ENCODE peak calls at places on chromosome 10, in ten cellular contexts. N, H, Q, V, S, U, Z, B, D and J are unnamed samples.

GRCh38 chr10:107728807-107729206 is 564.3 kb upstream of the SORCS1 start:
- DNase-seq in N (no peak), H (no peak), Q (no peak), V (no peak), S (no peak), U (no peak), Z (no peak), B (no peak), D (no peak), J (no peak)

GRCh38 chr10:110209399-110209925 is 2.1 kb downstream of the MXI1 start:
- DNase-seq in N (peak; percentile 65), H (peak; percentile 43), Q (no peak), V (peak; percentile 61), S (peak; percentile 48), U (peak; percentile 66), Z (peak; percentile 59), B (peak; percentile 71), D (peak; percentile 69), J (peak; percentile 78)

GRCh38 chr10:103575416-103576075 is 82.0 kb downstream of the NEURL1 start:
- DNase-seq in N (no peak), H (no peak), Q (no peak), V (no peak), S (no peak), U (no peak), Z (no peak), B (no peak), D (no peak), J (no peak)

GRCh38 chr10:44805461-44806210 is 105.5 kb upstream of the TMEM72 start:
- DNase-seq in N (no peak), H (no peak), Q (peak; percentile 40), V (no peak), S (no peak), U (no peak), Z (no peak), B (no peak), D (peak; percentile 41), J (peak; percentile 53)

GRCh38 chr10:99982728-99983127 is 27.0 kb downstream of the DNMBP start:
- DNase-seq in N (no peak), H (no peak), Q (no peak), V (no peak), S (no peak), U (no peak), Z (no peak), B (no peak), D (no peak), J (no peak)

GRCh38 chr10:129369566-129369965 is 97.5 kb upstream of the MGMT start:
- DNase-seq in N (no peak), H (no peak), Q (no peak), V (no peak), S (no peak), U (no peak), Z (no peak), B (no peak), D (no peak), J (no peak)

GRCh38 chr10:91709394-91709798 is 76.5 kb upstream of the PPP1R3C start:
- DNase-seq in N (no peak), H (no peak), Q (no peak), V (no peak), S (no peak), U (no peak), Z (no peak), B (no peak), D (no peak), J (no peak)

GRCh38 chr10:84845628-84846261 is 517.4 kb downstream of the CCSER2 start:
- DNase-seq in N (no peak), H (no peak), Q (no peak), V (no peak), S (no peak), U (no peak), Z (no peak), B (no peak), D (no peak), J (peak; percentile 51)

GRCh38 chr10:68155615-68156205 is 46.4 kb downstream of the MYPN start:
- DNase-seq in N (no peak), H (no peak), Q (no peak), V (no peak), S (no peak), U (no peak), Z (no peak), B (no peak), D (no peak), J (no peak)

GRCh38 chr10:88288621-88289059 is 294.5 kb downstream of the RNLS start:
- DNase-seq in N (no peak), H (no peak), Q (no peak), V (no peak), S (no peak), U (no peak), Z (no peak), B (no peak), D (no peak), J (no peak)

GRCh38 chr10:122465401-122465800 is 4.0 kb downstream of the HTRA1 start:
- DNase-seq in N (no peak), H (no peak), Q (no peak), V (no peak), S (no peak), U (no peak), Z (no peak), B (no peak), D (no peak), J (no peak)

GRCh38 chr10:73576178-73576889 is 14.8 kb downstream of the USP54 start:
- DNase-seq in N (no peak), H (no peak), Q (peak; percentile 31), V (no peak), S (peak; percentile 76), U (no peak), Z (no peak), B (no peak), D (no peak), J (peak; percentile 74)

DNA sequence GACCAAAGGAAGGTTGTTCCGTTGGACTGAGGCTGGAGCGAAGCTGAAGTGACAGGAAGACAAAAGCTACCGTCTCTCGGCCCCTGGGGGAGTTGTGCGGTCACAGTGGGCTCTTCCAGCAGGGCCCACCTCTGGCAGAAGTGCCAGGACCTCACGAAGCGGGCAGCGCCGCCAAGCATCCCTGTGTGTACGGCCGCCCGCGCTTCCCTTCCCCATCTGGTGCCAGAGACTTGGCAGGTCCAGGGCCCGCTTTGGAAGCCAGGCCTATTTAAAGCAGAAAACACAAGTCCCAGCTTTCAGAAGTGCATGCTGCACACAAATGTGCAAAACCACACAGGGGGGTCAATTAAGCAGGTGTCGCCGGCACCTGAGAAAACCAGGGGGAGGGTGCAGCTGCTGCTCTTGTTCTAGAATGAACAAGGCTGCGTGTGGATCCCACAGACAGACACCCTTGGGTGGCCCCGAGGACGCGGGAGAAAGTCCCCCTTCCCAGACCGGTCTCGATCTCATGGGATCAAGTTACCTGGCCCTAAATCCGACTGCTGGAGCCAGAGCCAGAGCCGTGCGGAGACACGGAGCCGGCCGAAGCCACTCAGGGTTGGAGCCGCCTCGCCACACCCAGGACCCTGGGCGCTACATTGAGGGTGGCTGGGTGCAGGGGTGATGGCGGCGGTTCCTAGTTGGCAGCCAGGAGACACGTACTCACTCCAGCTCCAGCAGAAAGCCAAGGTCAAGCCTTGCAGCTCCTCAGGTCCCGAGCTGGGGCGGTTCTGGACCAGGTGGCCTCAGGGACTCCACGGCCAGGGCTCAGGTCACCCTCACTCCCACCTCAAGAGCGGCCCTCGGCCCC is 51.8 kb upstream of the PPP2R2D start:
- DNase-seq in N (peak; percentile 20), H (no peak), Q (no peak), V (no peak), S (no peak), U (no peak), Z (no peak), B (no peak), D (no peak), J (no peak)
- H3K9me3 ChIP-seq in N (no peaks in the 10 kb centered on the region), H (peaks cover 7% of the 10 kb centered on the region), Q (no peaks in the 10 kb centered on the region), V (no peaks in the 10 kb centered on the region), S (no peaks in the 10 kb centered on the region), U (no peaks in the 10 kb centered on the region), Z (no peaks in the 10 kb centered on the region), B (no peaks in the 10 kb centered on the region), D (no peaks in the 10 kb centered on the region), J (no peaks in the 10 kb centered on the region)

GRCh38 chr10:126519188-126519587 is 130.9 kb upstream of the ADAM12 start:
- DNase-seq in N (no peak), H (no peak), Q (no peak), V (no peak), S (no peak), U (no peak), Z (no peak), B (no peak), D (no peak), J (no peak)
- H3K9me3 ChIP-seq in N (no peaks in the 10 kb centered on the region), H (peaks cover 4% of the 10 kb centered on the region), Q (no peaks in the 10 kb centered on the region), V (no peaks in the 10 kb centered on the region), S (no peaks in the 10 kb centered on the region), U (no peaks in the 10 kb centered on the region), Z (no peaks in the 10 kb centered on the region), B (no peaks in the 10 kb centered on the region), D (no peaks in the 10 kb centered on the region), J (no peaks in the 10 kb centered on the region)

DNA sequence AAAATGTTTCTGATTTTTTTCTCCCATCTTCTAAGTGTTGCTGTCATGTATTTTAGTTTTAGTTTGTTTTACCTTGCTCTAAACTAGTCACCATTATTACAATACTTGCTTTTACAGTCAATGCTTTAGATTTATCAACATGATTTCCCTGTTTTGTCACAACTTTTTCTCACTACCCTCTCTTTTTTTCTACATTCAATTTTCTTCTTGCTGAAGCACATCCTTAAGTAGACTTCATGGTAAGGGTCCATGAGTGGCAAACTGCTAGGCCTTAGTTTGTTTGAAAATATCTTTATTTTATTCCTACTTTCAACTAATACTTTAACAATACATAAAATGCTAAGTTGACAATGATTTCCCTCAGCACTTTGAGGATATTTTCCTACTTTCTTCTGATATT is 173.5 kb downstream of the DNAJC1 start:
- DNase-seq in N (no peak), H (no peak), Q (no peak), V (no peak), S (no peak), U (no peak), Z (no peak), B (no peak), D (no peak), J (no peak)
- H3K9me3 ChIP-seq in N (peaks cover 11% of the 10 kb centered on the region), H (peaks cover 14% of the 10 kb centered on the region), Q (peaks cover 96% of the 10 kb centered on the region), V (peaks cover 12% of the 10 kb centered on the region), S (no peaks in the 10 kb centered on the region), U (peaks cover 75% of the 10 kb centered on the region), Z (peaks cover 39% of the 10 kb centered on the region), B (peaks cover 51% of the 10 kb centered on the region), D (peaks cover 75% of the 10 kb centered on the region), J (peaks cover 46% of the 10 kb centered on the region)

DNA sequence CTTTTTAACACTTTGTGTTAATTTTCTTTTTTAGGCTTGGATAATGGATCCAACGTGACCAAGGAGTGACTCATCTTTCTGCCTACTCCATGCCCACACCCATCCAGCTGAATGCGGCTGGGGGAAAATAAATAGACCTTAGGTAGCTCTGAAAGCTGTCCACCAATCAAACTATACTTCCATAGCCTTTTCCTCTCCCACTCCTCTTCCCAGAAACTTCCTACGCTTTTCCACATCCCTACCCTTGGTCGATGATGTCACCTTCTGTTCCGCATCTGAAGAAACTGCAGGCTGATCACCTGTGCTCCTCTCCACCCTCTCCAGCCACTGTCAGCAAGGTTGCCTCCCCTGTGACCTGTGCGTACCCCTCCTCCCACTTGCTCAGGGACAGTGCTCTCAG is 359.8 kb upstream of the KLF6 start:
- DNase-seq in N (no peak), H (no peak), Q (no peak), V (no peak), S (no peak), U (no peak), Z (no peak), B (no peak), D (no peak), J (no peak)
- H3K9me3 ChIP-seq in N (no peaks in the 10 kb centered on the region), H (peaks cover 8% of the 10 kb centered on the region), Q (peaks cover 15% of the 10 kb centered on the region), V (peaks cover 7% of the 10 kb centered on the region), S (no peaks in the 10 kb centered on the region), U (peaks cover 18% of the 10 kb centered on the region), Z (peaks cover 11% of the 10 kb centered on the region), B (peaks cover 7% of the 10 kb centered on the region), D (peaks cover 18% of the 10 kb centered on the region), J (no peaks in the 10 kb centered on the region)